ENCODE peak calls at places on chromosomes 4 and X, in ten cellular contexts. B, D, Q, M, A, U, E, Y, P and J are unnamed samples.

GRCh38 chr4:1210971-1211370 is 38.0 kb downstream of the CTBP1 start:
- DNase-seq in B (no peak), D (no peak), Q (no peak), M (no peak), A (no peak), U (no peak), E (no peak), Y (no peak), P (no peak), J (no peak)

GRCh38 chr4:100796333-100796732 is 278.5 kb upstream of the EMCN start:
- DNase-seq in B (no peak), D (no peak), Q (no peak), M (no peak), A (no peak), U (no peak), E (no peak), Y (no peak), P (no peak), J (no peak)

GRCh38 chr4:182916483-182917181 is 554 bp downstream of the DCTD start:
- DNase-seq in B (peak), D (peak), Q (no peak), M (peak), A (peak), U (peak), E (peak), Y (peak), P (peak), J (no peak)

GRCh38 chr4:111945014-111945413 is 200.2 kb upstream of the FAM241A start:
- DNase-seq in B (peak), D (no peak), Q (no peak), M (no peak), A (no peak), U (no peak), E (peak), Y (no peak), P (no peak), J (no peak)

GRCh38 chr4:19711871-19712270 is 539.8 kb upstream of the SLIT2 start:
- DNase-seq in B (no peak), D (no peak), Q (peak), M (no peak), A (peak), U (no peak), E (no peak), Y (no peak), P (peak), J (no peak)

GRCh38 chrX:100484971-100485370 is 74.9 kb upstream of the PCDH19 start:
- DNase-seq in B (no peak), D (no peak), Q (no peak), M (no peak), A (no peak), U (no peak), E (no peak), Y (no peak), P (no peak), J (no peak)

GRCh38 chrX:68508799-68509198 is 9.9 kb downstream of the YIPF6 start:
- DNase-seq in B (no peak), D (no peak), Q (no peak), M (no peak), A (peak), U (no peak), E (no peak), Y (no peak), P (no peak), J (no peak)

GRCh38 chr4:89283975-89284556 is 23.5 kb downstream of the GPRIN3 start:
- DNase-seq in B (no peak), D (no peak), Q (no peak), M (no peak), A (no peak), U (no peak), E (no peak), Y (no peak), P (no peak), J (no peak)

GRCh38 chr4:127251423-127251822 is 381.3 kb upstream of the INTU start:
- DNase-seq in B (no peak), D (peak), Q (peak), M (no peak), A (peak), U (no peak), E (no peak), Y (no peak), P (peak), J (no peak)

GRCh38 chr4:176882201-176882600 is 89.5 kb upstream of the VEGFC start:
- DNase-seq in B (no peak), D (no peak), Q (no peak), M (no peak), A (peak), U (no peak), E (no peak), Y (no peak), P (no peak), J (no peak)

GRCh38 chr4:140152015-140152703 is 1.8 kb downstream of the MAML3 start:
- DNase-seq in B (peak), D (peak), Q (no peak), M (no peak), A (no peak), U (peak), E (peak), Y (peak), P (no peak), J (no peak)

GRCh38 chrX:41828821-41829220 is 94.5 kb downstream of the CASK start:
- DNase-seq in B (no peak), D (no peak), Q (no peak), M (no peak), A (no peak), U (no peak), E (no peak), Y (no peak), P (no peak), J (no peak)

GRCh38 chrX:104922206-104922621 is 298.3 kb downstream of the TEX13A start:
- DNase-seq in B (peak), D (peak), Q (peak), M (peak), A (peak), U (peak), E (peak), Y (peak), P (peak), J (peak)

GRCh38 chr4:20254517-20255250 is 3.0 kb downstream of the SLIT2 start:
- DNase-seq in B (peak), D (no peak), Q (no peak), M (no peak), A (peak), U (peak), E (peak), Y (no peak), P (no peak), J (no peak)

GRCh38 chrX:47078129-47079043 is at the start of gene RGN:
- DNase-seq in B (peak), D (no peak), Q (no peak), M (no peak), A (no peak), U (no peak), E (peak), Y (no peak), P (no peak), J (no peak)

GRCh38 chr4:113073614-113074013 is 24.2 kb downstream of the ANK2 start:
- DNase-seq in B (no peak), D (no peak), Q (no peak), M (no peak), A (no peak), U (no peak), E (no peak), Y (no peak), P (no peak), J (no peak)

GRCh38 chr4:146255874-146256273 is 41.5 kb downstream of the REELD1 start:
- DNase-seq in B (no peak), D (no peak), Q (peak), M (no peak), A (peak), U (no peak), E (no peak), Y (no peak), P (peak), J (no peak)